ENCODE peak calls at places on chromosomes 12 and 14, in six cellular contexts. U, P, J, Y, D and M are unnamed samples.
A peak's percentile ranks its signal among the peaks of the same experiment; 100 is the strongest.

GRCh38 chr12:1131811-1132224 is 140.8 kb downstream of the ERC1 start:
- DNase-seq in U (no peak), P (no peak), J (no peak), Y (no peak), D (no peak), M (no peak)

GRCh38 chr12:100279159-100279558 is 12.2 kb downstream of the SCYL2 start:
- DNase-seq in U (no peak), P (no peak), J (no peak), Y (no peak), D (no peak), M (no peak)

GRCh38 chr12:49341777-49342065 is 4.7 kb upstream of the C1QL4 start:
- DNase-seq in U (no peak), P (no peak), J (no peak), Y (no peak), D (no peak), M (no peak)

GRCh38 chr12:46452061-46452615 is 79.6 kb upstream of the SLC38A2 start:
- DNase-seq in U (no peak), P (peak; percentile 36), J (no peak), Y (no peak), D (no peak), M (peak; percentile 59)

GRCh38 chr12:116242740-116243139 is 34.8 kb downstream of the MED13L start:
- DNase-seq in U (no peak), P (no peak), J (no peak), Y (no peak), D (no peak), M (no peak)

GRCh38 chr12:79689477-79690155 is 1.1 kb downstream of the PAWR start:
- DNase-seq in U (peak; percentile 57), P (no peak), J (peak; percentile 68), Y (peak; percentile 62), D (no peak), M (peak; percentile 50)

GRCh38 chr12:87931764-87932163 is 97.4 kb downstream of the C12orf50 start:
- DNase-seq in U (no peak), P (peak; percentile 37), J (no peak), Y (no peak), D (no peak), M (peak; percentile 10)

GRCh38 chr12:113471619-113472171 is at the start of gene LHX5:
- DNase-seq in U (no peak), P (peak; percentile 28), J (no peak), Y (no peak), D (no peak), M (no peak)

GRCh38 chr12:87430444-87430843 is 598.8 kb downstream of the C12orf50 start:
- DNase-seq in U (no peak), P (no peak), J (no peak), Y (no peak), D (no peak), M (peak; percentile 25)

GRCh38 chr12:92717202-92717601 is 14.4 kb downstream of the PLEKHG7 start:
- DNase-seq in U (no peak), P (peak; percentile 52), J (no peak), Y (no peak), D (no peak), M (peak; percentile 71)

GRCh38 chr14:50085570-50086315 is 30.6 kb downstream of the VCPKMT start:
- DNase-seq in U (no peak), P (peak; percentile 54), J (no peak), Y (peak; percentile 93), D (no peak), M (peak; percentile 27)

GRCh38 chr12:83893101-83893500 is 1019.5 kb downstream of the SLC6A15 start:
- DNase-seq in U (no peak), P (no peak), J (no peak), Y (no peak), D (no peak), M (no peak)

GRCh38 chr12:58920956-58921861 is 905 bp upstream of the LRIG3 start:
- DNase-seq in U (peak; percentile 25), P (no peak), J (peak; percentile 62), Y (peak; percentile 46), D (no peak), M (no peak)

GRCh38 chr12:113899844-113900471 is 66.2 kb downstream of the RBM19 start:
- DNase-seq in U (no peak), P (no peak), J (no peak), Y (no peak), D (no peak), M (no peak)

DNA sequence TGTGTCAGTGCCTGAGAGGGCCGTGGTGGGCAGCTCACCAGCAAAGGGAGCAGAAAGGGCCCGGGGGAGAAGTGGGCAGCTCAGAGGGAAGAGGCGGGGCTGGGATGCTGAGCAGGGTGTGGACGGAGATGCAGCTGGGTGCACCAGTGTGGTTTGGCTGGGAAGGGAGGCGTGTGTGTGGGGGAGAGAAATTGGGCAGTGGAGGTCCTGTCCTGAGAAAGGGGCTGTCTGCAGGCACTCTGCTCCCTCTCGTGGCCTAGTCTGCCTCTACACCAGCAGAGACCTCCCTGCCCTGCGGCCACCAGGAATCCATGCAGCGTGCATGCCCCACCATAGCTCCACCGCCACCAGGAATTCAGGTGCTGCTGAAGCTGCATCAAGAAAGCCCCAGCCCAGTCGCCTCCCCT is 6.4 kb downstream of the TMEM121 start:
- DNase-seq in U (no peak), P (no peak), J (no peak), Y (peak; percentile 84), D (no peak), M (peak; percentile 41)
- TF ChIP-seq CTCF in U (no peak), P (peak; percentile 22), J (no peak), Y (peak; percentile 70), D (peak; percentile 72), M (peak; percentile 64)

GRCh38 chr12:76547526-76547925 is 12.0 kb downstream of the OSBPL8 start:
- DNase-seq in U (no peak), P (no peak), J (no peak), Y (no peak), D (no peak), M (no peak)

GRCh38 chr12:76546889-76547288 is 12.7 kb downstream of the OSBPL8 start:
- DNase-seq in U (no peak), P (no peak), J (no peak), Y (no peak), D (no peak), M (no peak)

GRCh38 chr12:76545486-76545885 is 14.1 kb downstream of the OSBPL8 start:
- DNase-seq in U (no peak), P (no peak), J (no peak), Y (no peak), D (no peak), M (no peak)

GRCh38 chr12:76549131-76549530 is 10.4 kb downstream of the OSBPL8 start:
- DNase-seq in U (no peak), P (no peak), J (no peak), Y (no peak), D (no peak), M (peak; percentile 17)

DNA sequence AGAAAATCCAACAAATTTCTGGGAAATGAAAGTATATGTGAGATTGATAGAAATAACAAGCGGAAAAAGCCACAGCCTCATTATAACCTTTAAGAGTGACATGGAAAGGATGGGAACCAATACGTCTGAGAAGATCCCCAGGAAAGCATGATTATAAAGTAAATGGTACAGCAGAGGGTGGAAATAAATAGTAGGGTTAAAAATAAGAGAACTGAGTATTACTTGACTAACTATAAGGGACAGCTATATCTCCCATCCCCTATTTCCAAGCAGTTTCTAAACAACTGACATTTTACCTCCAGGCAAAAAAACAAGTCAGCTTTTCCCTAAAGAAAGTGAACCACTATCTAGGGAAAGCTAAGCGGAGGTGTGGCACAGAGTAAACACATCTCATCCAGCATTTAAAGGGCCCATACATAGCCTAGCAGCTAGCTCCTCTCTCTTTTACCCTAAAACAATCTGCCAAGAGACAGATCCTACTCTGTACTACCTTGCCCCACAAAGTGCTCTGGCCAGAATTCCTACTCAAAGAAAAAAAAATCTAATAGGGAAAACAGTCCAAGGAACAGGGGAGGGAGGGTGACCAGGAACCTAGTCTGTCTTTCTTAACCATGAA is 11.2 kb downstream of the OSBPL8 start:
- DNase-seq in U (no peak), P (no peak), J (no peak), Y (no peak), D (no peak), M (no peak)
- H3K4me3 ChIP-seq in U (no peak overlapping the region), P (no peak overlapping the region), J (no peak overlapping the region), Y (no peak overlapping the region), D (no peak overlapping the region), M (no peak overlapping the region)

GRCh38 chr14:93972618-93973205 is 3.7 kb downstream of the ASB2 start:
- DNase-seq in U (no peak), P (no peak), J (no peak), Y (no peak), D (no peak), M (no peak)

GRCh38 chr14:93970967-93971634 is 5.3 kb downstream of the ASB2 start:
- DNase-seq in U (no peak), P (no peak), J (no peak), Y (peak; percentile 88), D (no peak), M (no peak)

GRCh38 chr14:93969082-93969828 is 7.1 kb downstream of the ASB2 start:
- DNase-seq in U (no peak), P (no peak), J (no peak), Y (peak; percentile 39), D (no peak), M (no peak)

GRCh38 chr14:93971635-93972027 is 4.7 kb downstream of the ASB2 start:
- DNase-seq in U (no peak), P (no peak), J (no peak), Y (peak; percentile 57), D (no peak), M (no peak)

DNA sequence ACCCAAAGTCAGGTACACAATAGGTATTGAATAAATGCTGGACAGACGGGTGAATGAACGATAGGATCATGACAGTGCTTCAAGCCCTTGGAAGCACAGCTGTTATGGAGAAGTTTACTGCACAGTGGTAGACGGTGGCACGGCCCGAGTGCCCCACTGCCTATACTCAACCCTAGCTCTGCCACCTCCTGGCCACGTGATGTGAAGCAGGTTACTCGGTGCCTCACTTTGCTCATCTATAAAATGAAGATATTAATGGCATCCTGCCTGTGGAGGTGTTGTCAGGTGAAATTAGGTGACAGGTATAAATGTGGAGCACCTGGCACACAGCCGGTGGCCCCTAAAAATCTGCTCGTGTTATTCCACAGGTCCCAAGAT is 5.8 kb downstream of the ASB2 start:
- DNase-seq in U (no peak), P (no peak), J (no peak), Y (peak; percentile 69), D (no peak), M (no peak)
- TF ChIP-seq CTCF in U (no peak), P (no peak), J (no peak), Y (peak; percentile 39), D (peak; percentile 59), M (peak; percentile 6)

GRCh38 chr14:54472291-54472690 is 16.5 kb downstream of the GMFB start:
- DNase-seq in U (no peak), P (no peak), J (no peak), Y (no peak), D (no peak), M (no peak)

GRCh38 chr14:54475187-54475881 is 13.4 kb downstream of the GMFB start:
- DNase-seq in U (no peak), P (no peak), J (no peak), Y (no peak), D (no peak), M (peak; percentile 22)

GRCh38 chr14:54470701-54471100 is 18.1 kb downstream of the GMFB start:
- DNase-seq in U (no peak), P (no peak), J (peak; percentile 64), Y (no peak), D (no peak), M (no peak)

GRCh38 chr14:54474232-54474793 is 14.5 kb downstream of the GMFB start:
- DNase-seq in U (no peak), P (no peak), J (no peak), Y (no peak), D (no peak), M (no peak)

DNA sequence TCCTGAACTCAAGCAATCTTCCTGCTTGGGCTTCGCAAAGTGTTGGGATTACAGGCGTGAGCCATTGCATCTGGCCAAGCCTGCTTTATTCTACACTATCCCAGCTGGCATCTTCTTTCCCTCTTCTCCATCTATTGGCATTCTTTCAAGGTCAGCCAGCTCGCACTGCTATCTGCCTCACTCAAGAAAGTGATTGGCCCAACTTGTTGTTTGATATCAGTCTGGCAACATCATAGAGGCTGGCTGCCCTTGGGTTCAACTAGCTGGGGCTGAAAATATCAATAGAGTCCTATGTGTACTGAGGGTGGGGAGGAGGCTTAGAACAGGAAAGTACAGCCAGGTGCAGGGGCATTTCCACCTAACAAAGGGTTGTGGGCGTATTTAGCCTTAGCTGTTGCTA is 17.1 kb downstream of the GMFB start:
- DNase-seq in U (no peak), P (no peak), J (no peak), Y (no peak), D (no peak), M (no peak)
- H3K4me3 ChIP-seq in U (no peak overlapping the region), P (no peak overlapping the region), J (no peak overlapping the region), Y (no peak overlapping the region), D (no peak overlapping the region), M (no peak overlapping the region)